ENCODE peak calls at places on chromosomes 5 and 9, in nine cellular contexts. Q is globus pallidus, T is Karpas-422, O is NCI-H460, N is AG08396, V is aorta, A is fibroblast of mammary gland, I is AG09319, G is glutamatergic neuron. Z is an unnamed sample.

GRCh38 chr9:117178596-117179111 is 236.2 kb downstream of the ASTN2 start:
- DNase-seq in V (no peak), O (no peak), N (no peak), T (no peak), A (no peak), I (no peak), Q (peak), G (peak), Z (no peak)

GRCh38 chr5:91865920-91866319 is 482.8 kb upstream of the ARRDC3 start:
- DNase-seq in A (no peak), N (no peak), G (no peak), O (no peak), Q (no peak), T (no peak), V (no peak), I (no peak), Z (no peak)

GRCh38 chr9:77015291-77016048 is 4.0 kb upstream of the FOXB2 start:
- DNase-seq in O (no peak), A (no peak), N (no peak), G (no peak), I (no peak), Q (no peak), V (no peak), T (no peak), Z (no peak)

GRCh38 chr9:137491735-137492432 is 32.8 kb upstream of the NSMF start:
- DNase-seq in N (no peak), Q (no peak), O (no peak), V (no peak), I (no peak), A (no peak), T (no peak), G (no peak), Z (no peak)

GRCh38 chr5:17192191-17192590 is 25.2 kb upstream of the BASP1 start:
- DNase-seq in T (no peak), Q (no peak), I (no peak), N (no peak), G (no peak), O (no peak), A (no peak), V (no peak), Z (no peak)

GRCh38 chr5:52799358-52799982 is 11.8 kb downstream of the ITGA1 start:
- DNase-seq in T (peak), Q (no peak), I (no peak), O (peak), A (peak), G (no peak), N (peak), V (peak), Z (peak)

GRCh38 chr5:5374034-5374715 is 48.3 kb upstream of the ICE1 start:
- DNase-seq in N (no peak), I (no peak), A (peak), G (no peak), V (no peak), O (no peak), Q (no peak), T (no peak), Z (no peak)

GRCh38 chr9:116547729-116548426 is 139.2 kb upstream of the TRIM32 start:
- DNase-seq in T (no peak), I (no peak), O (no peak), Q (no peak), A (no peak), V (no peak), G (no peak), N (no peak), Z (no peak)

GRCh38 chr9:134181648-134182034 is 17.3 kb upstream of the RNU6ATAC start:
- DNase-seq in V (peak), A (no peak), N (no peak), O (no peak), G (peak), T (no peak), I (no peak), Q (no peak), Z (no peak)

GRCh38 chr5:95530441-95530840 is 24.3 kb downstream of the SKIC3 start:
- DNase-seq in O (no peak), G (no peak), T (no peak), A (peak), I (no peak), N (peak), Q (no peak), V (no peak), Z (peak)

GRCh38 chr9:9961487-9961886 is 651.3 kb downstream of the PTPRD start:
- DNase-seq in T (no peak), V (no peak), O (no peak), Q (no peak), A (no peak), G (no peak), I (no peak), N (no peak), Z (no peak)

GRCh38 chr9:109411818-109412352 is 86.2 kb downstream of the PTPN3 start:
- DNase-seq in A (peak), O (peak), V (no peak), G (no peak), N (peak), I (peak), T (peak), Q (peak), Z (no peak)

GRCh38 chr9:113738898-113739604 is 137.1 kb upstream of the ZNF618 start:
- DNase-seq in N (no peak), V (no peak), I (no peak), O (no peak), A (no peak), Q (no peak), T (peak), G (no peak), Z (no peak)

GRCh38 chr9:18791074-18791473 is 241.9 kb downstream of the SAXO1 start:
- DNase-seq in T (peak), I (no peak), Q (peak), N (no peak), G (peak), A (no peak), O (peak), V (no peak), Z (no peak)

GRCh38 chr9:16656432-16657169 is 213.9 kb downstream of the BNC2 start:
- DNase-seq in I (no peak), G (no peak), V (no peak), T (no peak), O (no peak), Q (peak), N (no peak), A (no peak), Z (no peak)

GRCh38 chr9:14978022-14979000 is 68.1 kb upstream of the FREM1 start:
- DNase-seq in I (no peak), A (no peak), O (no peak), V (no peak), T (no peak), N (no peak), G (no peak), Q (no peak), Z (no peak)

GRCh38 chr5:5602554-5602953 is 180.1 kb downstream of the ICE1 start:
- DNase-seq in I (no peak), N (no peak), O (no peak), G (no peak), Q (no peak), T (no peak), A (no peak), V (no peak), Z (no peak)

GRCh38 chr5:6700074-6700685 is 13.1 kb upstream of the TENT4A start:
- DNase-seq in O (no peak), N (no peak), V (no peak), Q (no peak), I (no peak), A (no peak), G (no peak), T (no peak), Z (no peak)

GRCh38 chr9:127720031-127720864 is 4.4 kb downstream of the TTC16 start:
- DNase-seq in N (no peak), V (no peak), I (no peak), A (no peak), G (no peak), Q (no peak), O (no peak), T (no peak), Z (no peak)

GRCh38 chr5:14809369-14810144 is 62.0 kb downstream of the ANKH start:
- DNase-seq in G (no peak), A (peak), I (peak), N (peak), V (peak), T (no peak), O (peak), Q (peak), Z (peak)

GRCh38 chr9:37999501-38000189 is 69.4 kb downstream of the SHB start:
- DNase-seq in V (peak), G (no peak), Q (peak), T (peak), I (no peak), A (peak), O (no peak), N (no peak), Z (no peak)

GRCh38 chr5:110323832-110324231 is 402.6 kb downstream of the TMEM232 start:
- DNase-seq in A (no peak), I (no peak), G (no peak), Q (no peak), N (no peak), T (no peak), V (no peak), O (no peak), Z (no peak)

GRCh38 chr9:129609486-129610192 is 11.3 kb downstream of the C9orf50 start:
- DNase-seq in A (no peak), I (no peak), T (no peak), Q (no peak), V (no peak), G (peak), N (peak), O (no peak), Z (no peak)

GRCh38 chr9:3181049-3181953 is 337.4 kb upstream of the PUM3 start:
- DNase-seq in T (peak), O (peak), I (no peak), V (peak), N (no peak), Q (peak), G (peak), A (peak), Z (no peak)

Z was measured in amniotic stem cell.